ENCODE peak calls at places on chromosomes 6 and 20, in four cellular contexts. One of them, this sample, is unnamed.

GRCh38 chr6:170177383-170178265 is 113.3 kb downstream of the DLL1 start:
- DNase-seq in stimulated activated CD8-positive, alpha-beta memory T cell treated with anti-CD3 and anti-CD28 coated beads, Interleukin-2, amount 100 ng/mL, for 1 hour: no peak
- DNase-seq in nephron progenitor cell: no peak
- DNase-seq in bronchial epithelial cell: no peak
- DNase-seq in this sample: no peak

GRCh38 chr20:58058421-58059140 is 169.9 kb downstream of the ANKRD60 start:
- DNase-seq in stimulated activated CD8-positive, alpha-beta memory T cell treated with anti-CD3 and anti-CD28 coated beads, Interleukin-2, amount 100 ng/mL, for 1 hour: no peak
- DNase-seq in nephron progenitor cell: no peak
- DNase-seq in bronchial epithelial cell: no peak
- DNase-seq in this sample: no peak

GRCh38 chr6:72205500-72205899 is 319.1 kb downstream of the RIMS1 start:
- DNase-seq in stimulated activated CD8-positive, alpha-beta memory T cell treated with anti-CD3 and anti-CD28 coated beads, Interleukin-2, amount 100 ng/mL, for 1 hour: no peak
- DNase-seq in nephron progenitor cell: no peak
- DNase-seq in bronchial epithelial cell: no peak
- DNase-seq in this sample: no peak

GRCh38 chr6:149474108-149474935 is 10.5 kb downstream of the ZC3H12D start:
- DNase-seq in stimulated activated CD8-positive, alpha-beta memory T cell treated with anti-CD3 and anti-CD28 coated beads, Interleukin-2, amount 100 ng/mL, for 1 hour: no peak
- DNase-seq in nephron progenitor cell: no peak
- DNase-seq in bronchial epithelial cell: no peak
- DNase-seq in this sample: no peak

GRCh38 chr6:5167501-5167900 is 82.4 kb downstream of the PPP1R3G start:
- DNase-seq in stimulated activated CD8-positive, alpha-beta memory T cell treated with anti-CD3 and anti-CD28 coated beads, Interleukin-2, amount 100 ng/mL, for 1 hour: no peak
- DNase-seq in nephron progenitor cell: no peak
- DNase-seq in bronchial epithelial cell: no peak
- DNase-seq in this sample: no peak

GRCh38 chr20:47355489-47356219 is 845 bp downstream of the ZMYND8 start:
- DNase-seq in stimulated activated CD8-positive, alpha-beta memory T cell treated with anti-CD3 and anti-CD28 coated beads, Interleukin-2, amount 100 ng/mL, for 1 hour: no peak
- DNase-seq in nephron progenitor cell: no peak
- DNase-seq in bronchial epithelial cell: no peak
- DNase-seq in this sample: no peak

GRCh38 chr6:376823-377571 is 14.6 kb upstream of the IRF4 start:
- DNase-seq in stimulated activated CD8-positive, alpha-beta memory T cell treated with anti-CD3 and anti-CD28 coated beads, Interleukin-2, amount 100 ng/mL, for 1 hour: no peak
- DNase-seq in nephron progenitor cell: no peak
- DNase-seq in bronchial epithelial cell: no peak
- DNase-seq in this sample: no peak

GRCh38 chr6:159899994-159900745 is 9.4 kb downstream of the MAS1 start:
- DNase-seq in stimulated activated CD8-positive, alpha-beta memory T cell treated with anti-CD3 and anti-CD28 coated beads, Interleukin-2, amount 100 ng/mL, for 1 hour: no peak
- DNase-seq in nephron progenitor cell: no peak
- DNase-seq in bronchial epithelial cell: peak; percentile 25
- DNase-seq in this sample: peak; percentile 62

GRCh38 chr20:62378215-62378614 is 8.7 kb upstream of the RPS21 start:
- DNase-seq in stimulated activated CD8-positive, alpha-beta memory T cell treated with anti-CD3 and anti-CD28 coated beads, Interleukin-2, amount 100 ng/mL, for 1 hour: no peak
- DNase-seq in nephron progenitor cell: no peak
- DNase-seq in bronchial epithelial cell: peak; percentile 96
- DNase-seq in this sample: peak; percentile 90

GRCh38 chr20:15875446-15875845 is 697.8 kb downstream of the KIF16B start:
- DNase-seq in stimulated activated CD8-positive, alpha-beta memory T cell treated with anti-CD3 and anti-CD28 coated beads, Interleukin-2, amount 100 ng/mL, for 1 hour: no peak
- DNase-seq in nephron progenitor cell: peak; percentile 4
- DNase-seq in bronchial epithelial cell: no peak
- DNase-seq in this sample: no peak

GRCh38 chr20:20085812-20086211 is 33.5 kb downstream of the CFAP61 start:
- DNase-seq in stimulated activated CD8-positive, alpha-beta memory T cell treated with anti-CD3 and anti-CD28 coated beads, Interleukin-2, amount 100 ng/mL, for 1 hour: no peak
- DNase-seq in nephron progenitor cell: no peak
- DNase-seq in bronchial epithelial cell: peak; percentile 80
- DNase-seq in this sample: peak; percentile 59

GRCh38 chr6:90227165-90227564 is 69.5 kb downstream of the BACH2 start:
- DNase-seq in stimulated activated CD8-positive, alpha-beta memory T cell treated with anti-CD3 and anti-CD28 coated beads, Interleukin-2, amount 100 ng/mL, for 1 hour: no peak
- DNase-seq in nephron progenitor cell: no peak
- DNase-seq in bronchial epithelial cell: no peak
- DNase-seq in this sample: no peak

GRCh38 chr6:142544199-142544838 is 242.5 kb downstream of the ADGRG6 start:
- DNase-seq in stimulated activated CD8-positive, alpha-beta memory T cell treated with anti-CD3 and anti-CD28 coated beads, Interleukin-2, amount 100 ng/mL, for 1 hour: no peak
- DNase-seq in nephron progenitor cell: no peak
- DNase-seq in bronchial epithelial cell: no peak
- DNase-seq in this sample: no peak

GRCh38 chr6:129209355-129209754 is 326.4 kb downstream of the LAMA2 start:
- DNase-seq in stimulated activated CD8-positive, alpha-beta memory T cell treated with anti-CD3 and anti-CD28 coated beads, Interleukin-2, amount 100 ng/mL, for 1 hour: no peak
- DNase-seq in nephron progenitor cell: no peak
- DNase-seq in bronchial epithelial cell: no peak
- DNase-seq in this sample: no peak

GRCh38 chr6:111852704-111853103 is 20.5 kb downstream of the FYN start:
- DNase-seq in stimulated activated CD8-positive, alpha-beta memory T cell treated with anti-CD3 and anti-CD28 coated beads, Interleukin-2, amount 100 ng/mL, for 1 hour: no peak
- DNase-seq in nephron progenitor cell: no peak
- DNase-seq in bronchial epithelial cell: peak; percentile 10
- DNase-seq in this sample: no peak

GRCh38 chr6:47809863-47810262 is 28.0 kb downstream of the OPN5 start:
- DNase-seq in stimulated activated CD8-positive, alpha-beta memory T cell treated with anti-CD3 and anti-CD28 coated beads, Interleukin-2, amount 100 ng/mL, for 1 hour: no peak
- DNase-seq in nephron progenitor cell: peak; percentile 3
- DNase-seq in bronchial epithelial cell: no peak
- DNase-seq in this sample: no peak

GRCh38 chr6:3390698-3391097 is 66.2 kb downstream of the SLC22A23 start:
- DNase-seq in stimulated activated CD8-positive, alpha-beta memory T cell treated with anti-CD3 and anti-CD28 coated beads, Interleukin-2, amount 100 ng/mL, for 1 hour: no peak
- DNase-seq in nephron progenitor cell: no peak
- DNase-seq in bronchial epithelial cell: peak; percentile 94
- DNase-seq in this sample: peak; percentile 92

GRCh38 chr20:21124190-21124589 is 1.7 kb upstream of the KIZ start:
- DNase-seq in stimulated activated CD8-positive, alpha-beta memory T cell treated with anti-CD3 and anti-CD28 coated beads, Interleukin-2, amount 100 ng/mL, for 1 hour: no peak
- DNase-seq in nephron progenitor cell: no peak
- DNase-seq in bronchial epithelial cell: no peak
- DNase-seq in this sample: no peak

GRCh38 chr20:47353224-47353696 is 3.2 kb downstream of the ZMYND8 start:
- DNase-seq in stimulated activated CD8-positive, alpha-beta memory T cell treated with anti-CD3 and anti-CD28 coated beads, Interleukin-2, amount 100 ng/mL, for 1 hour: no peak
- DNase-seq in nephron progenitor cell: no peak
- DNase-seq in bronchial epithelial cell: no peak
- DNase-seq in this sample: no peak

GRCh38 chr6:34027445-34027936 is 118.4 kb downstream of the GRM4 start:
- DNase-seq in stimulated activated CD8-positive, alpha-beta memory T cell treated with anti-CD3 and anti-CD28 coated beads, Interleukin-2, amount 100 ng/mL, for 1 hour: peak; percentile 28
- DNase-seq in nephron progenitor cell: peak; percentile 82
- DNase-seq in bronchial epithelial cell: peak; percentile 3
- DNase-seq in this sample: no peak

GRCh38 chr6:149904661-149905370 is 6.9 kb upstream of the RAET1E start:
- DNase-seq in stimulated activated CD8-positive, alpha-beta memory T cell treated with anti-CD3 and anti-CD28 coated beads, Interleukin-2, amount 100 ng/mL, for 1 hour: no peak
- DNase-seq in nephron progenitor cell: no peak
- DNase-seq in bronchial epithelial cell: no peak
- DNase-seq in this sample: no peak

GRCh38 chr6:73017473-73017872 is 207.8 kb downstream of the KHDC1L start:
- DNase-seq in stimulated activated CD8-positive, alpha-beta memory T cell treated with anti-CD3 and anti-CD28 coated beads, Interleukin-2, amount 100 ng/mL, for 1 hour: no peak
- DNase-seq in nephron progenitor cell: no peak
- DNase-seq in bronchial epithelial cell: no peak
- DNase-seq in this sample: no peak

GRCh38 chr6:30541515-30542403 is 14.5 kb downstream of the GNL1 start:
- DNase-seq in stimulated activated CD8-positive, alpha-beta memory T cell treated with anti-CD3 and anti-CD28 coated beads, Interleukin-2, amount 100 ng/mL, for 1 hour: peak; percentile 72
- DNase-seq in nephron progenitor cell: peak; percentile 82
- DNase-seq in bronchial epithelial cell: peak; percentile 83
- DNase-seq in this sample: peak; percentile 57

GRCh38 chr6:105038259-105038658 is 81.4 kb downstream of the LIN28B start:
- DNase-seq in stimulated activated CD8-positive, alpha-beta memory T cell treated with anti-CD3 and anti-CD28 coated beads, Interleukin-2, amount 100 ng/mL, for 1 hour: no peak
- DNase-seq in nephron progenitor cell: no peak
- DNase-seq in bronchial epithelial cell: no peak
- DNase-seq in this sample: no peak

GRCh38 chr6:129203190-129203900 is 320.4 kb downstream of the LAMA2 start:
- DNase-seq in stimulated activated CD8-positive, alpha-beta memory T cell treated with anti-CD3 and anti-CD28 coated beads, Interleukin-2, amount 100 ng/mL, for 1 hour: no peak
- DNase-seq in nephron progenitor cell: no peak
- DNase-seq in bronchial epithelial cell: no peak
- DNase-seq in this sample: no peak

GRCh38 chr6:10014561-10014960 is 400.3 kb downstream of the TFAP2A start:
- DNase-seq in stimulated activated CD8-positive, alpha-beta memory T cell treated with anti-CD3 and anti-CD28 coated beads, Interleukin-2, amount 100 ng/mL, for 1 hour: no peak
- DNase-seq in nephron progenitor cell: no peak
- DNase-seq in bronchial epithelial cell: no peak
- DNase-seq in this sample: no peak

GRCh38 chr20:23050847-23051627 is 1.6 kb upstream of the THBD start:
- DNase-seq in stimulated activated CD8-positive, alpha-beta memory T cell treated with anti-CD3 and anti-CD28 coated beads, Interleukin-2, amount 100 ng/mL, for 1 hour: no peak
- DNase-seq in nephron progenitor cell: peak; percentile 88
- DNase-seq in bronchial epithelial cell: peak; percentile 85
- DNase-seq in this sample: peak; percentile 85

GRCh38 chr6:34638834-34639736 is 57.5 kb downstream of the ILRUN start:
- DNase-seq in stimulated activated CD8-positive, alpha-beta memory T cell treated with anti-CD3 and anti-CD28 coated beads, Interleukin-2, amount 100 ng/mL, for 1 hour: no peak
- DNase-seq in nephron progenitor cell: no peak
- DNase-seq in bronchial epithelial cell: no peak
- DNase-seq in this sample: no peak

GRCh38 chr6:54865091-54865631 is 18.6 kb downstream of the FAM83B start:
- DNase-seq in stimulated activated CD8-positive, alpha-beta memory T cell treated with anti-CD3 and anti-CD28 coated beads, Interleukin-2, amount 100 ng/mL, for 1 hour: no peak
- DNase-seq in nephron progenitor cell: no peak
- DNase-seq in bronchial epithelial cell: no peak
- DNase-seq in this sample: no peak

GRCh38 chr6:144305985-144306384 is 20.9 kb downstream of the UTRN start:
- DNase-seq in stimulated activated CD8-positive, alpha-beta memory T cell treated with anti-CD3 and anti-CD28 coated beads, Interleukin-2, amount 100 ng/mL, for 1 hour: no peak
- DNase-seq in nephron progenitor cell: no peak
- DNase-seq in bronchial epithelial cell: no peak
- DNase-seq in this sample: no peak

GRCh38 chr6:139801571-139802321 is 427.3 kb upstream of the CITED2 start:
- DNase-seq in stimulated activated CD8-positive, alpha-beta memory T cell treated with anti-CD3 and anti-CD28 coated beads, Interleukin-2, amount 100 ng/mL, for 1 hour: no peak
- DNase-seq in nephron progenitor cell: no peak
- DNase-seq in bronchial epithelial cell: peak; percentile 30
- DNase-seq in this sample: peak; percentile 14

GRCh38 chr6:27296106-27296783 is 15.8 kb downstream of the POM121L2 start:
- DNase-seq in stimulated activated CD8-positive, alpha-beta memory T cell treated with anti-CD3 and anti-CD28 coated beads, Interleukin-2, amount 100 ng/mL, for 1 hour: no peak
- DNase-seq in nephron progenitor cell: peak; percentile 68
- DNase-seq in bronchial epithelial cell: peak; percentile 38
- DNase-seq in this sample: peak; percentile 59

GRCh38 chr6:36594816-36595167 is 630 bp downstream of the SRSF3 start:
- DNase-seq in stimulated activated CD8-positive, alpha-beta memory T cell treated with anti-CD3 and anti-CD28 coated beads, Interleukin-2, amount 100 ng/mL, for 1 hour: no peak
- DNase-seq in nephron progenitor cell: no peak
- DNase-seq in bronchial epithelial cell: no peak
- DNase-seq in this sample: no peak

GRCh38 chr6:3402310-3403243 is 54.3 kb downstream of the SLC22A23 start:
- DNase-seq in stimulated activated CD8-positive, alpha-beta memory T cell treated with anti-CD3 and anti-CD28 coated beads, Interleukin-2, amount 100 ng/mL, for 1 hour: no peak
- DNase-seq in nephron progenitor cell: no peak
- DNase-seq in bronchial epithelial cell: peak; percentile 96
- DNase-seq in this sample: peak; percentile 81